ENCODE peak calls at places on chromosomes 4 and X, in six cellular contexts. One of them, this sample, is unnamed. For H3K9me3, the result is how much of the 10 kb centered on the place peaks cover.

GRCh38 chr4:136316961-136317360 is 1215.3 kb downstream of the PCDH18 start:
- DNase-seq in transverse colon: no peak
- DNase-seq in lung: no peak
- DNase-seq in upper lobe of left lung: no peak
- DNase-seq in stomach: no peak
- DNase-seq in IMR-90: no peak
- DNase-seq in this sample: no peak

GRCh38 chrX:151396042-151396826 is 772 bp upstream of the VMA21 start:
- DNase-seq in lung: peak
- DNase-seq in upper lobe of left lung: no peak
- DNase-seq in IMR-90: peak
- DNase-seq in stomach: no peak
- DNase-seq in transverse colon: peak
- DNase-seq in this sample: peak

GRCh38 chr4:33890841-33891240 is 2353.5 kb downstream of the ARAP2 start:
- DNase-seq in lung: no peak
- DNase-seq in transverse colon: no peak
- DNase-seq in stomach: no peak
- DNase-seq in upper lobe of left lung: no peak
- DNase-seq in IMR-90: no peak
- DNase-seq in this sample: no peak

GRCh38 chr4:2073808-2074481 is 14.8 kb downstream of the NAT8L start:
- DNase-seq in IMR-90: no peak
- DNase-seq in stomach: no peak
- DNase-seq in lung: no peak
- DNase-seq in transverse colon: no peak
- DNase-seq in upper lobe of left lung: peak
- DNase-seq in this sample: no peak

GRCh38 chr4:660401-660800 is 13.7 kb downstream of the ATP5ME start:
- DNase-seq in transverse colon: no peak
- DNase-seq in stomach: no peak
- DNase-seq in upper lobe of left lung: no peak
- DNase-seq in lung: no peak
- DNase-seq in IMR-90: no peak
- DNase-seq in this sample: no peak

GRCh38 chrX:15471016-15471415 is 22.1 kb downstream of the PIR start:
- DNase-seq in lung: peak
- DNase-seq in transverse colon: peak
- DNase-seq in IMR-90: peak
- DNase-seq in upper lobe of left lung: no peak
- DNase-seq in stomach: peak
- DNase-seq in this sample: peak

GRCh38 chrX:71111141-71111843 is at the start of gene IL2RG:
- DNase-seq in lung: no peak
- DNase-seq in IMR-90: no peak
- DNase-seq in transverse colon: peak
- DNase-seq in upper lobe of left lung: no peak
- DNase-seq in stomach: peak
- DNase-seq in this sample: peak

GRCh38 chr4:7295201-7295916 is 103.0 kb downstream of the SORCS2 start:
- DNase-seq in stomach: no peak
- DNase-seq in upper lobe of left lung: peak
- DNase-seq in transverse colon: peak
- DNase-seq in IMR-90: no peak
- DNase-seq in lung: peak
- DNase-seq in this sample: no peak

GRCh38 chrX:9465380-9466114 is 689 bp downstream of the TBL1X start:
- DNase-seq in IMR-90: no peak
- DNase-seq in stomach: peak
- DNase-seq in lung: no peak
- DNase-seq in transverse colon: peak
- DNase-seq in upper lobe of left lung: peak
- DNase-seq in this sample: no peak

GRCh38 chr4:173301518-173302201 is 32.5 kb downstream of the HMGB2 start:
- DNase-seq in stomach: no peak
- DNase-seq in IMR-90: peak
- DNase-seq in transverse colon: no peak
- DNase-seq in upper lobe of left lung: no peak
- DNase-seq in lung: no peak
- DNase-seq in this sample: no peak

GRCh38 chr4:177005801-177006230 is 213.1 kb upstream of the VEGFC start:
- DNase-seq in lung: no peak
- DNase-seq in upper lobe of left lung: no peak
- DNase-seq in stomach: no peak
- DNase-seq in transverse colon: no peak
- DNase-seq in IMR-90: peak
- DNase-seq in this sample: no peak

GRCh38 chr4:67765928-67766327 is 11.7 kb upstream of the GNRHR start:
- DNase-seq in lung: no peak
- DNase-seq in IMR-90: peak
- DNase-seq in transverse colon: no peak
- DNase-seq in stomach: no peak
- DNase-seq in upper lobe of left lung: no peak
- DNase-seq in this sample: no peak

GRCh38 chr4:147060171-147060931 is 114.7 kb upstream of the TTC29 start:
- DNase-seq in transverse colon: no peak
- DNase-seq in upper lobe of left lung: no peak
- DNase-seq in lung: no peak
- DNase-seq in IMR-90: peak
- DNase-seq in stomach: no peak
- DNase-seq in this sample: no peak

GRCh38 chr4:103204114-103204513 is 6.0 kb upstream of the CENPE start:
- DNase-seq in stomach: no peak
- DNase-seq in IMR-90: no peak
- DNase-seq in transverse colon: no peak
- DNase-seq in lung: no peak
- DNase-seq in upper lobe of left lung: no peak
- DNase-seq in this sample: no peak

GRCh38 chr4:48396043-48396442 is 54.7 kb downstream of the SLAIN2 start:
- DNase-seq in transverse colon: no peak
- DNase-seq in upper lobe of left lung: no peak
- DNase-seq in stomach: no peak
- DNase-seq in IMR-90: no peak
- DNase-seq in lung: no peak
- DNase-seq in this sample: no peak

DNA sequence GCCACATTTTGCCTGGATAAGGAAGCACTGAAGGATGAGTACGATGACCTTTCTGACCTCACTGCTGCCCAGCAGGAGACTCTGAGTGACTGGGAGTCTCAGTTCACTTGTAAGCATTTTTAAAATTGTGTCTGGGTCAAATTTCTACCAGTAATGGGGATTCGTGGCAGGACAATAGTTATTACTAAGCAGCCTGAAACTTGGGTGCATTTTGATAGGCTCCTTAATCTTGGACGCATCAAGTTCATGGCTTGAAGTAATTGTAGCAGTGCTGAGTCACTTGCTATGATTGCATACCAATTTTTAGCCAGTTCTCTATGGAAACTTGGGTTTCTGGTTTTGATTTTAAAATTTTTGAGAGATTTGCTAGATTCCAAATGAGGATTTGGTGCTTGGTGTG is 4.3 kb downstream of the PGRMC1 start:
- DNase-seq in stomach: no peak
- DNase-seq in upper lobe of left lung: no peak
- DNase-seq in IMR-90: peak
- DNase-seq in transverse colon: no peak
- DNase-seq in lung: no peak
- DNase-seq in this sample: no peak
- H3K27ac ChIP-seq in stomach: peak
- H3K27ac ChIP-seq in upper lobe of left lung: no peak
- H3K27ac ChIP-seq in IMR-90: no peak
- H3K27ac ChIP-seq in transverse colon: no peak
- H3K27ac ChIP-seq in lung: no peak
- H3K27ac ChIP-seq in this sample: no peak

GRCh38 chr4:26206339-26206738 is 114.5 kb upstream of the RBPJ start:
- DNase-seq in transverse colon: no peak
- DNase-seq in lung: no peak
- DNase-seq in upper lobe of left lung: no peak
- DNase-seq in stomach: no peak
- DNase-seq in IMR-90: peak
- DNase-seq in this sample: no peak

GRCh38 chr4:26206981-26207380 is 113.8 kb upstream of the RBPJ start:
- DNase-seq in lung: no peak
- DNase-seq in IMR-90: no peak
- DNase-seq in upper lobe of left lung: no peak
- DNase-seq in transverse colon: no peak
- DNase-seq in stomach: no peak
- DNase-seq in this sample: no peak

GRCh38 chr4:26204249-26204825 is 116.5 kb upstream of the RBPJ start:
- DNase-seq in lung: no peak
- DNase-seq in transverse colon: no peak
- DNase-seq in IMR-90: no peak
- DNase-seq in upper lobe of left lung: no peak
- DNase-seq in stomach: no peak
- DNase-seq in this sample: peak

GRCh38 chr4:26207631-26208030 is 113.2 kb upstream of the RBPJ start:
- DNase-seq in IMR-90: no peak
- DNase-seq in upper lobe of left lung: no peak
- DNase-seq in lung: no peak
- DNase-seq in stomach: no peak
- DNase-seq in transverse colon: no peak
- DNase-seq in this sample: no peak

DNA sequence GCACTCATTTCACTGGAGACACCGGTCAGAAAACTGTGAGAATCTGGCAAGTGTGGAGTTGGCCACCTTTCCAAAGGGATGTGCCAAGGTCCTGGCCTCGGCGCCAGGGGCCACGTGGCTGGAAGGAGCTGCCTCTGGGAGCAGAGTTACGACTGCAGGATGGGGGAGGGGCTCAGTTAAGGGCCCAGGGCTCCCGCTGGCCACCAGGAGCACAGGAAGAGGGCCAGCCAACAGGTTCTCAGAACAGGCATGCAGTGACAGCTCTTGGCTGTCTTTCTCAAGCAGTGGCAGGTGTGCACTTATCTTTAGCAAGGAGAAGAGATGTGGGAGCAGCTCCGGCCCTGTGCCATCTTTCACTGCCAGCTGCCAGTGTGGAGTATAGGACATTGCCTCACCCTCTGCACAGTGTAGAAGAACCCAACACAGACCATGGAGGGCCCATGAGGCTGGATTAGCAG is 115.9 kb upstream of the RBPJ start:
- DNase-seq in lung: no peak
- DNase-seq in IMR-90: no peak
- DNase-seq in transverse colon: no peak
- DNase-seq in upper lobe of left lung: peak
- DNase-seq in stomach: peak
- DNase-seq in this sample: no peak
- TF ChIP-seq CTCF in lung: no peak
- TF ChIP-seq CTCF in IMR-90: no peak
- TF ChIP-seq CTCF in transverse colon: no peak
- TF ChIP-seq CTCF in upper lobe of left lung: no peak
- TF ChIP-seq CTCF in stomach: no peak
- TF ChIP-seq CTCF in this sample: no peak

GRCh38 chrX:56025872-56026571 is 206.1 kb upstream of the KLF8 start:
- DNase-seq in lung: no peak
- DNase-seq in transverse colon: no peak
- DNase-seq in upper lobe of left lung: no peak
- DNase-seq in stomach: no peak
- DNase-seq in IMR-90: no peak
- DNase-seq in this sample: no peak
- H3K9me3 ChIP-seq in lung: under half
- H3K9me3 ChIP-seq in transverse colon: under half
- H3K9me3 ChIP-seq in upper lobe of left lung: under half
- H3K9me3 ChIP-seq in stomach: under half
- H3K9me3 ChIP-seq in IMR-90: under half
- H3K9me3 ChIP-seq in this sample: under half

DNA sequence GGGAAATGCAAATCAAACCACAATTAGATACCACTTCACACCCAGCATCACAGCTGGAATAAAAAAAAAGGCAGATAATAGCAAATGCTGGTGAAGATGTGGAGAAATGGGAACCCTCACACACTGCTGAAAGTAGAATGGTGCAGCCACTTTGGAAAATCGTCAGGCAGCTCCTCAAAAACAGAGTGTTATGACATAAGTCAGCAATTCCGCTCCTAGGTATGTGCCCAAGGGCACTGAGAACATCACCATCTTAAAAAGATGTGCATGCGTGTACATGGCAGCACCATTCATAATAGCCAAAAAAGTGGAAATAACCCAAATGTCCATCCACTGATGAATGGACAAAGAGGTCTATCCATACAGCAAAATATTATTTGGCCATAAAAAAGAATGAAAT is 28.0 kb downstream of the HMX1 start:
- DNase-seq in transverse colon: no peak
- DNase-seq in stomach: no peak
- DNase-seq in lung: no peak
- DNase-seq in IMR-90: no peak
- DNase-seq in upper lobe of left lung: no peak
- DNase-seq in this sample: no peak
- H3K27ac ChIP-seq in transverse colon: no peak
- H3K27ac ChIP-seq in stomach: no peak
- H3K27ac ChIP-seq in lung: no peak
- H3K27ac ChIP-seq in IMR-90: no peak
- H3K27ac ChIP-seq in upper lobe of left lung: no peak
- H3K27ac ChIP-seq in this sample: no peak

GRCh38 chr4:47074836-47075235 is 43.5 kb downstream of the GABRB1 start:
- DNase-seq in lung: no peak
- DNase-seq in transverse colon: no peak
- DNase-seq in stomach: no peak
- DNase-seq in IMR-90: peak
- DNase-seq in upper lobe of left lung: no peak
- DNase-seq in this sample: no peak
- TF ChIP-seq CTCF in lung: no peak
- TF ChIP-seq CTCF in transverse colon: no peak
- TF ChIP-seq CTCF in stomach: no peak
- TF ChIP-seq CTCF in IMR-90: no peak
- TF ChIP-seq CTCF in upper lobe of left lung: no peak
- TF ChIP-seq CTCF in this sample: no peak

DNA sequence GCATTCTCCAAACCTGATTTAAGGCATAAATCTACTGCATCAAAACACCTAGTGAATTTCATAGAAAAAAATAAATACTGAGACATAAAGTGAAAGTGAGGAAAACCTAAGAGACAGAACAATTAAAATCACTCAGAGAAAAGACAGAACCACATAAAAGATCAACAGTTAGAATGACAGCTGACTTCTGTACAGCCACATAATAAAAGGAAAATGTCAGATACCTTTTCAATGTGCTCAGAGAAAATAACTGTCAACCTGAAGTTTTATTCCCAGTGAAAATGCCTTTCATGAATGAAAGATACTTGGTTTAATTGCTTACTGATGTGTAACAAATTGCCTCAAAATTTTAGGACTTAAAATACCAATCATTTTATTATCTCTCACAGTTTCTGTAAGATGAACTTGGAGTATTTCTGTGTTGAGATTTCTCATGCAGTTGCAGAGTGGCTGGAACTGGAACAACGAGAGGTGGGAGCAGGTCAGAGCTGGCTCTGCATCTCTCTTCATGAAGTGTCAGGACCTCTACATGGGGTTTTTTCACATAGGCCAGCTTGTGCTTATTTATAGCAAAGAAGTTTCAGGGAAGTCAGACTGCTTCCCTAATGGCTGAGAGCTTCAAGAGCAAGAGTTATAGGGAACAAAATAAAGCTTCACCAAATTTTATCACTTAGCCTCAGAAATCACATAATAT is 11.9 kb upstream of the POF1B start:
- DNase-seq in upper lobe of left lung: no peak
- DNase-seq in IMR-90: no peak
- DNase-seq in transverse colon: no peak
- DNase-seq in stomach: no peak
- DNase-seq in lung: no peak
- DNase-seq in this sample: no peak
- H3K9me3 ChIP-seq in upper lobe of left lung: under half
- H3K9me3 ChIP-seq in IMR-90: under half
- H3K9me3 ChIP-seq in transverse colon: under half
- H3K9me3 ChIP-seq in stomach: under half
- H3K9me3 ChIP-seq in lung: under half
- H3K9me3 ChIP-seq in this sample: under half

This sample was measured in CD8-positive, alpha-beta T cell.